ENCODE peak calls at places on chromosomes 12 and 14, in nine cellular contexts. Q, K, B, Z, A, O, H, Y and C are unnamed samples.

GRCh38 chr12:127944211-127944899 is 322.6 kb upstream of the TMEM132C start:
- DNase-seq in Q (no peak), Z (no peak), A (no peak), B (no peak), K (peak; percentile 16), H (no peak), O (no peak), Y (no peak), C (no peak)

GRCh38 chr12:116647802-116648201 is 88.6 kb downstream of the MAP1LC3B2 start:
- DNase-seq in K (no peak), H (no peak), B (no peak), Y (no peak), A (no peak), Z (no peak), O (no peak), Q (no peak), C (no peak)

GRCh38 chr12:131897276-131897675 is 2.9 kb downstream of the ULK1 start:
- DNase-seq in Z (no peak), O (no peak), K (no peak), B (no peak), A (no peak), Y (no peak), Q (no peak), H (no peak), C (no peak)

GRCh38 chr14:36508418-36509051 is 11.5 kb downstream of the NKX2-1 start:
- DNase-seq in K (no peak), A (no peak), H (no peak), O (no peak), Q (no peak), B (no peak), Y (no peak), Z (no peak), C (no peak)

GRCh38 chr12:6463211-6463610 is 7.3 kb downstream of the VAMP1 start:
- DNase-seq in B (no peak), Q (no peak), A (no peak), O (no peak), Y (peak; percentile 54), K (no peak), H (no peak), Z (no peak), C (no peak)

GRCh38 chr12:104090685-104091084 is 26.4 kb downstream of the HCFC2 start:
- DNase-seq in H (no peak), Q (no peak), A (no peak), B (no peak), O (no peak), K (no peak), Z (no peak), Y (no peak), C (no peak)

GRCh38 chr14:96585672-96586013 is 83.5 kb downstream of the PAPOLA start:
- DNase-seq in Y (no peak), A (no peak), B (no peak), H (no peak), O (no peak), K (no peak), Q (no peak), Z (no peak), C (no peak)

GRCh38 chr12:45214739-45215418 is 1.0 kb upstream of the ANO6 start:
- DNase-seq in K (no peak), Q (no peak), A (peak; percentile 43), Z (no peak), O (no peak), H (peak; percentile 62), Y (no peak), B (peak; percentile 45), C (no peak)

GRCh38 chr12:67572492-67572891 is 76.1 kb upstream of the DYRK2 start:
- DNase-seq in B (no peak), Q (no peak), H (no peak), A (no peak), K (no peak), O (no peak), Z (no peak), Y (no peak), C (no peak)

GRCh38 chr12:98572010-98572409 is 21.5 kb upstream of the SLC25A3 start:
- DNase-seq in A (no peak), K (no peak), Y (no peak), H (no peak), Q (no peak), O (no peak), Z (peak; percentile 21), B (no peak), C (no peak)

GRCh38 chr12:1795221-1795784 is 25.1 kb upstream of the LRTM2 start:
- DNase-seq in Q (no peak), H (no peak), A (no peak), B (no peak), K (no peak), Z (no peak), O (no peak), Y (no peak), C (no peak)

GRCh38 chr12:70920251-70920851 is at the start of gene PTPRR:
- DNase-seq in B (no peak), A (no peak), K (no peak), Z (no peak), Q (no peak), Y (no peak), O (no peak), H (no peak), C (no peak)

GRCh38 chr12:131094831-131095805 is 141.4 kb downstream of the ADGRD1 start:
- DNase-seq in A (no peak), H (no peak), B (no peak), Y (no peak), Z (no peak), Q (no peak), O (no peak), K (no peak), C (peak; percentile 44)

GRCh38 chr12:6437586-6437985 is 7.2 kb upstream of the CD27 start:
- DNase-seq in K (no peak), Z (no peak), A (no peak), H (no peak), Q (no peak), O (no peak), B (no peak), Y (no peak), C (no peak)

GRCh38 chr12:27509032-27509431 is 15.0 kb upstream of the PPFIBP1 start:
- DNase-seq in A (no peak), H (peak; percentile 14), K (no peak), Z (no peak), O (no peak), Y (no peak), Q (no peak), B (no peak), C (no peak)

GRCh38 chr12:19066471-19067001 is 63.0 kb upstream of the PLEKHA5 start:
- DNase-seq in Y (no peak), Q (no peak), K (no peak), O (no peak), Z (no peak), A (no peak), B (no peak), H (no peak), C (no peak)

GRCh38 chr12:12428961-12429657 is 72.2 kb downstream of the BORCS5 start:
- DNase-seq in A (no peak), H (no peak), Y (no peak), B (peak; percentile 67), K (no peak), Q (no peak), O (no peak), Z (no peak), C (no peak)

GRCh38 chr12:15407025-15407424 is 84.7 kb downstream of the PTPRO start:
- DNase-seq in B (no peak), Z (no peak), H (no peak), Q (no peak), O (no peak), K (no peak), A (no peak), Y (no peak), C (no peak)

GRCh38 chr14:55328317-55328716 is 57.1 kb downstream of the FBXO34 start:
- DNase-seq in A (no peak), B (peak; percentile 52), Y (no peak), Z (no peak), K (no peak), H (peak; percentile 65), Q (no peak), O (no peak), C (no peak)

GRCh38 chr12:18581232-18581962 is 156.4 kb downstream of the PLCZ1 start:
- DNase-seq in O (no peak), B (peak; percentile 1), Q (no peak), Z (no peak), H (peak; percentile 12), K (no peak), Y (no peak), A (no peak), C (no peak)

GRCh38 chr12:128930591-128930990 is 77.3 kb downstream of the GLT1D1 start:
- DNase-seq in Y (no peak), H (no peak), B (no peak), Q (no peak), K (no peak), O (no peak), Z (no peak), A (no peak), C (no peak)

GRCh38 chr12:1915082-1915968 is 3.1 kb downstream of the CACNA2D4 start:
- DNase-seq in K (no peak), A (no peak), O (no peak), Z (peak; percentile 82), Q (no peak), Y (peak; percentile 55), B (no peak), H (no peak), C (peak; percentile 61)

DNA sequence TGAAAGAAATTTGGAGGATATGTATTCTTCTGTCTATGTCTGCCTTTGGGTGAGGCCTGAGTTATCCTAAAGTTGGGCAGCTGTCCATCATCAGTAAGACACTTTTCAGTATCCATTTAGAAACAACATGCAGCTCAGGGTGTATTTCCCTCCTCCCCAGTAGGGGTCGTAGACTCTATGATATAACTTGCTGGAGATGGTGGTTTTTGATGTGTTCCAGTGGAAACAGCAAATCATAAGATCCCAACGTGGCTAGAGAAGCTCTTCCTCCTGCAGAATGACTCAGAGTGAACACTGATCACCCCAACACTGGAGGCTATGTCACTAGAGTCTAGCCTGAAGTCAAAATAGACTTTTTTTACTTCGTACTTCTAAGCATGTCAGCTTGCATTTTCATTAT is 331.6 kb upstream of the STXBP6 start:
- DNase-seq in A (no peak), O (no peak), H (no peak), K (no peak), Q (no peak), Y (no peak), B (no peak), Z (peak; percentile 4), C (no peak)
- TF ChIP-seq CTCF in A (no peak), O (no peak), H (no peak), K (no peak), Q (no peak), Y (no peak), B (no peak), Z (peak; percentile 66), C (peak; percentile 63)

GRCh38 chr12:111788178-111788654 is 21.5 kb downstream of the ALDH2 start:
- DNase-seq in B (no peak), K (no peak), Q (peak; percentile 47), H (peak; percentile 57), Y (no peak), A (peak; percentile 74), Z (peak; percentile 78), O (no peak), C (no peak)
- TF ChIP-seq CTCF in B (peak; percentile 36), K (no peak), Q (peak; percentile 58), H (peak; percentile 35), Y (no peak), A (peak; percentile 83), Z (peak; percentile 82), O (peak; percentile 39), C (peak; percentile 46)

GRCh38 chr12:95351745-95352144 is 122.2 kb upstream of the METAP2 start:
- DNase-seq in O (no peak), H (peak; percentile 41), Z (no peak), K (no peak), Y (no peak), A (no peak), B (no peak), Q (no peak), C (no peak)
- TF ChIP-seq CTCF in O (no peak), H (peak; percentile 7), Z (no peak), K (no peak), Y (no peak), A (no peak), B (no peak), Q (no peak), C (no peak)

GRCh38 chr14:99729991-99730875 is 46.1 kb downstream of the CYP46A1 start:
- DNase-seq in A (peak; percentile 47), O (no peak), K (peak; percentile 85), H (peak; percentile 46), Z (peak; percentile 25), B (no peak), Q (peak; percentile 2), Y (peak; percentile 46), C (peak; percentile 92)
- TF ChIP-seq CTCF in A (peak; percentile 86), O (peak; percentile 75), K (peak; percentile 86), H (peak; percentile 78), Z (peak; percentile 80), B (peak; percentile 86), Q (peak; percentile 96), Y (peak; percentile 70), C (peak; percentile 95)